ENCODE peak calls at places on chromosomes 11 and 22, in ten cellular contexts. X, W, O, H, G, E, M, F, C and Q are unnamed samples.

GRCh38 chr11:59197990-59198389 is 14.7 kb downstream of the MPEG1 start:
- DNase-seq in F (peak; percentile 61), W (no peak), C (peak; percentile 78), O (no peak), G (no peak), M (no peak), E (no peak), H (peak; percentile 84), X (no peak), Q (peak; percentile 42)

GRCh38 chr22:45318558-45319318 is 9.0 kb downstream of the FAM118A start:
- DNase-seq in G (no peak), C (no peak), X (no peak), M (no peak), W (peak; percentile 84), F (no peak), O (no peak), E (no peak), H (no peak), Q (no peak)

GRCh38 chr22:41915035-41915782 is at the start of gene SHISA8:
- DNase-seq in H (no peak), E (no peak), W (peak; percentile 47), O (no peak), G (no peak), X (no peak), M (peak; percentile 82), C (peak; percentile 58), F (peak; percentile 37), Q (no peak)

GRCh38 chr11:45233804-45234170 is 52.4 kb downstream of the SYT13 start:
- DNase-seq in H (no peak), M (peak; percentile 69), E (no peak), O (no peak), X (no peak), C (no peak), F (no peak), G (no peak), W (no peak), Q (no peak)

GRCh38 chr22:26887456-26887855 is 230.1 kb downstream of the MIAT start:
- DNase-seq in H (no peak), X (peak; percentile 80), C (no peak), F (no peak), G (no peak), M (no peak), O (no peak), E (no peak), W (no peak), Q (no peak)

GRCh38 chr11:44797886-44798683 is 71.3 kb downstream of the TSPAN18 start:
- DNase-seq in X (no peak), C (no peak), G (no peak), H (no peak), E (no peak), O (no peak), F (no peak), M (peak; percentile 85), W (no peak), Q (no peak)

GRCh38 chr11:70204466-70204799 is 1.3 kb downstream of the FADD start:
- DNase-seq in M (no peak), H (no peak), E (no peak), G (no peak), X (no peak), O (no peak), C (no peak), F (no peak), W (no peak), Q (no peak)

GRCh38 chr11:115499891-115500290 is 4.3 kb downstream of the CADM1 start:
- DNase-seq in M (no peak), C (no peak), F (no peak), G (no peak), O (no peak), X (no peak), E (no peak), W (no peak), H (no peak), Q (no peak)

GRCh38 chr11:125465254-125465653 is 30.8 kb downstream of the FEZ1 start:
- DNase-seq in M (peak; percentile 68), C (no peak), G (no peak), H (no peak), O (no peak), E (no peak), X (no peak), W (no peak), F (no peak), Q (no peak)

GRCh38 chr11:114001416-114001815 is 26.5 kb downstream of the HTR3A start:
- DNase-seq in O (no peak), C (no peak), E (no peak), H (no peak), X (no peak), M (no peak), F (no peak), W (no peak), G (no peak), Q (peak; percentile 68)
- H3K4me3 ChIP-seq in O (no peak overlapping the region), C (no peak overlapping the region), E (no peak overlapping the region), H (no peak overlapping the region), X (no peak overlapping the region), M (no peak overlapping the region), F (no peak overlapping the region), W (no peak overlapping the region), G (no peak overlapping the region), Q (no peak overlapping the region)

GRCh38 chr11:74417379-74417804 is 19.2 kb upstream of the PGM2L1 start:
- DNase-seq in H (no peak), O (no peak), F (no peak), W (peak; percentile 12), X (peak; percentile 31), G (no peak), C (no peak), M (no peak), E (no peak), Q (peak; percentile 68)

GRCh38 chr11:74412733-74413359 is 14.6 kb upstream of the PGM2L1 start:
- DNase-seq in M (no peak), H (no peak), E (no peak), X (no peak), O (no peak), C (peak; percentile 45), F (peak; percentile 52), W (no peak), G (no peak), Q (no peak)

GRCh38 chr11:74417860-74418508 is 19.8 kb upstream of the PGM2L1 start:
- DNase-seq in C (no peak), X (no peak), F (no peak), M (no peak), G (no peak), H (no peak), W (no peak), O (no peak), E (no peak), Q (no peak)

DNA sequence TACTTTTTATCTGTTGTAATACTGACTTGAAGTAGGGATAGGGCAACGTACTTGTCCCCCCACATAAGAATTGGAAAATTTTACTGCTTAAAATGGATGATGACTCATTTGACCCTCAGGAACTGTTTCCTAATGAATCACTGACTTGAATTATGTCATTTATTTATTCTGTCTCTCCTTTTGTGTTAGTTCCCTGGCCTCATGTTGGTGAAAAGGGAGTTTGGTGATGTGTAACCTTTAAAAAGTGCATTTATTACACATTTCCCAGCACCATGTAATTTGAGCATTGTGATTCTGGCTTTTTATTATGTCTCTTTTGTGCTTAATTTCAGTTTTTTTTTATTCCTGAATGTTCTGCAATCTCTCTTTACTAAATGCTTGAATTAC is 20.3 kb upstream of the PGM2L1 start:
- DNase-seq in M (no peak), O (no peak), H (no peak), X (peak; percentile 53), F (no peak), W (no peak), C (no peak), E (no peak), G (peak; percentile 64), Q (no peak)
- H3K4me3 ChIP-seq in M (no peak overlapping the region), O (no peak overlapping the region), H (no peak overlapping the region), X (no peak overlapping the region), F (no peak overlapping the region), W (no peak overlapping the region), C (no peak overlapping the region), E (no peak overlapping the region), G (no peak overlapping the region), Q (no peak overlapping the region)

GRCh38 chr22:37983860-37984791 is at the start of gene SOX10:
- DNase-seq in C (no peak), H (no peak), O (no peak), X (no peak), F (no peak), W (no peak), M (peak; percentile 92), G (no peak), E (no peak), Q (no peak)
- H3K4me3 ChIP-seq in C (no peak within 1 kb of the TSS), H (no peak within 1 kb of the TSS), O (peak within 1 kb of the TSS; percentile 36), X (no peak within 1 kb of the TSS), F (no peak within 1 kb of the TSS), W (no peak within 1 kb of the TSS), M (peak within 1 kb of the TSS; percentile 41), G (no peak within 1 kb of the TSS), E (peak within 1 kb of the TSS; percentile 43), Q (no peak within 1 kb of the TSS)

GRCh38 chr11:95512682-95513081 is 276.9 kb downstream of the FAM76B start:
- DNase-seq in X (peak; percentile 52), C (no peak), G (peak; percentile 7), O (peak; percentile 82), M (no peak), W (no peak), E (no peak), H (peak; percentile 47), F (no peak), Q (peak; percentile 77)

GRCh38 chr11:95508219-95508880 is 277.3 kb upstream of the SESN3 start:
- DNase-seq in X (no peak), M (no peak), G (no peak), C (no peak), W (no peak), H (no peak), O (no peak), E (no peak), F (no peak), Q (no peak)

GRCh38 chr11:95515379-95515778 is 274.2 kb downstream of the FAM76B start:
- DNase-seq in G (no peak), M (no peak), E (no peak), W (no peak), C (no peak), F (no peak), O (no peak), H (no peak), X (no peak), Q (no peak)

GRCh38 chr11:95514386-95515145 is 275.0 kb downstream of the FAM76B start:
- DNase-seq in O (no peak), H (no peak), E (no peak), F (no peak), G (no peak), X (no peak), M (no peak), C (no peak), W (no peak), Q (no peak)

GRCh38 chr11:95512177-95512576 is 277.4 kb downstream of the FAM76B start:
- DNase-seq in W (no peak), O (peak; percentile 73), F (no peak), C (no peak), G (no peak), H (no peak), E (no peak), X (peak; percentile 41), M (no peak), Q (peak; percentile 31)
- H3K4me3 ChIP-seq in W (no peak overlapping the region), O (no peak overlapping the region), F (no peak overlapping the region), C (no peak overlapping the region), G (no peak overlapping the region), H (no peak overlapping the region), E (no peak overlapping the region), X (no peak overlapping the region), M (no peak overlapping the region), Q (no peak overlapping the region)

GRCh38 chr22:32958021-32958420 is 100.2 kb downstream of the SYN3 start:
- DNase-seq in G (no peak), X (no peak), E (no peak), H (no peak), O (no peak), M (no peak), F (no peak), W (no peak), C (no peak), Q (no peak)
- H3K4me3 ChIP-seq in G (no peak overlapping the region), X (no peak overlapping the region), E (no peak overlapping the region), H (no peak overlapping the region), O (no peak overlapping the region), M (no peak overlapping the region), F (no peak overlapping the region), W (no peak overlapping the region), C (no peak overlapping the region), Q (no peak overlapping the region)